ENCODE peak calls at places on chromosomes 4 and X, in five cellular contexts. F, T, H, M and X are unnamed samples.
A peak's percentile ranks its signal among the peaks of the same experiment; 100 is the strongest.

GRCh38 chr4:71304289-71304850 is 34.5 kb upstream of the SLC4A4 start:
- DNase-seq in F (no peak), T (no peak), H (no peak), M (no peak), X (no peak)

GRCh38 chrX:46912098-46912672 is at the start of gene JADE3:
- DNase-seq in F (peak; percentile 59), T (peak; percentile 54), H (peak; percentile 79), M (no peak), X (no peak)

GRCh38 chr4:112184438-112184837 is 39.2 kb downstream of the FAM241A start:
- DNase-seq in F (no peak), T (no peak), H (no peak), M (no peak), X (no peak)

GRCh38 chrX:87805829-87806490 is 288.4 kb downstream of the KLHL4 start:
- DNase-seq in F (peak; percentile 0), T (no peak), H (peak; percentile 64), M (no peak), X (no peak)

GRCh38 chr4:143360838-143361237 is 24.2 kb downstream of the GAB1 start:
- DNase-seq in F (no peak), T (no peak), H (no peak), M (no peak), X (no peak)

GRCh38 chr4:98446499-98447375 is 185.6 kb downstream of the RAP1GDS1 start:
- DNase-seq in F (peak; percentile 82), T (no peak), H (peak; percentile 59), M (no peak), X (no peak)

GRCh38 chr4:6277139-6277802 is 7.6 kb downstream of the WFS1 start:
- DNase-seq in F (no peak), T (no peak), H (no peak), M (no peak), X (no peak)

GRCh38 chrX:40207626-40208025 is 109.9 kb upstream of the BCOR start:
- DNase-seq in F (peak; percentile 45), T (no peak), H (no peak), M (no peak), X (no peak)

GRCh38 chrX:50971390-50971789 is 60.9 kb downstream of the BMP15 start:
- DNase-seq in F (peak; percentile 50), T (no peak), H (peak; percentile 0), M (no peak), X (no peak)

GRCh38 chr4:173794662-173795061 is 264.6 kb upstream of the HAND2 start:
- DNase-seq in F (peak; percentile 53), T (no peak), H (peak; percentile 67), M (peak; percentile 14), X (no peak)

GRCh38 chr4:89704651-89705395 is 132.1 kb downstream of the SNCA start:
- DNase-seq in F (no peak), T (no peak), H (no peak), M (no peak), X (no peak)

GRCh38 chr4:89703831-89704230 is 133.1 kb downstream of the SNCA start:
- DNase-seq in F (peak; percentile 59), T (no peak), H (no peak), M (no peak), X (no peak)

DNA sequence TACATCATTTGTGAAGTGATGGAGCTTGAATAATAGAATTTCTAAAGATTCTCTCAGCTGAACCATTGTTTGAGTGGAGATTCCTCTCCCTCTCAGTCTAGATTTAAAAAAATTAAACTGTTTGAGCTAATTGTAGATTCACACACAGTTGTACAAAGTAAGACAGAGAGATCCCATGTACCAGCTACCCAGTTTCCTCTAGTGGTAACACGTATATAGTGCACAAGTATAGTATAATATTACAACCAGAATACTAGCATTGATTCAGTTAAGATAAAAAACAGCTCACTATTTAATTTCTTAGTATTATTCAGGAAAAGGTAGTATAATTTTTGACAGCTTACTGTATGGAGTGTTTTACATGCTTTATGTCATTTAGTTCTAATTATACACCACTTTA is 136.2 kb downstream of the SNCA start:
- DNase-seq in F (no peak), T (no peak), H (no peak), M (no peak), X (no peak)
- TF ChIP-seq CTCF in F (no peak), T (no peak), H (no peak), M (no peak), X (no peak)

DNA sequence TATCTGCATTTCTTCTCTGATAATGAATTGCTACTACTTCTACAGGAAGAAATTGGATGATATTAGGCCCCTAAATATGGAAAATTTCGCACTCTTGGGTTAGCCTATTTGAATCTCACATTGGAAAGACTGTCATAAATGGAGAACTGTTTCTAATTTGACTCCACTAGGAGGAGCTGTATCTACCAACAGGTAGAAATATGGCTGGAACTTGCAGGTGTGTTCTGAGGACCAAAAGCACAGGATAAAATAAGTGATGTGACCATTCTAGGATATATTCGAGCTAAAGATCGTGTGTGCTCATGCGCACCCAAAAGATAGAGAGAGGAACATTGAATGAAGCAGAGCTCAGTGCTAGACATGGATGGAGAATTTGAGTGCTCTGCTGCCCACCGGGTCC is 4.8 kb upstream of the NKAP start:
- DNase-seq in F (no peak), T (no peak), H (no peak), M (no peak), X (no peak)
- TF ChIP-seq CTCF in F (peak; percentile 7), T (peak; percentile 24), H (no peak), M (no peak), X (no peak)

GRCh38 chr4:13597604-13598003 is 29.9 kb downstream of the BOD1L1 start:
- DNase-seq in F (peak; percentile 21), T (no peak), H (no peak), M (no peak), X (no peak)

GRCh38 chr4:13601848-13602247 is 25.7 kb downstream of the BOD1L1 start:
- DNase-seq in F (no peak), T (no peak), H (no peak), M (no peak), X (no peak)

GRCh38 chr4:13601060-13601459 is 26.5 kb downstream of the BOD1L1 start:
- DNase-seq in F (no peak), T (no peak), H (no peak), M (no peak), X (no peak)

GRCh38 chr4:13597141-13597540 is 30.4 kb downstream of the BOD1L1 start:
- DNase-seq in F (no peak), T (no peak), H (no peak), M (no peak), X (no peak)

GRCh38 chr4:13599159-13599558 is 28.4 kb downstream of the BOD1L1 start:
- DNase-seq in F (no peak), T (no peak), H (no peak), M (no peak), X (no peak)
- TF ChIP-seq CTCF in F (peak; percentile 23), T (peak; percentile 45), H (peak; percentile 43), M (peak; percentile 29), X (no peak)

DNA sequence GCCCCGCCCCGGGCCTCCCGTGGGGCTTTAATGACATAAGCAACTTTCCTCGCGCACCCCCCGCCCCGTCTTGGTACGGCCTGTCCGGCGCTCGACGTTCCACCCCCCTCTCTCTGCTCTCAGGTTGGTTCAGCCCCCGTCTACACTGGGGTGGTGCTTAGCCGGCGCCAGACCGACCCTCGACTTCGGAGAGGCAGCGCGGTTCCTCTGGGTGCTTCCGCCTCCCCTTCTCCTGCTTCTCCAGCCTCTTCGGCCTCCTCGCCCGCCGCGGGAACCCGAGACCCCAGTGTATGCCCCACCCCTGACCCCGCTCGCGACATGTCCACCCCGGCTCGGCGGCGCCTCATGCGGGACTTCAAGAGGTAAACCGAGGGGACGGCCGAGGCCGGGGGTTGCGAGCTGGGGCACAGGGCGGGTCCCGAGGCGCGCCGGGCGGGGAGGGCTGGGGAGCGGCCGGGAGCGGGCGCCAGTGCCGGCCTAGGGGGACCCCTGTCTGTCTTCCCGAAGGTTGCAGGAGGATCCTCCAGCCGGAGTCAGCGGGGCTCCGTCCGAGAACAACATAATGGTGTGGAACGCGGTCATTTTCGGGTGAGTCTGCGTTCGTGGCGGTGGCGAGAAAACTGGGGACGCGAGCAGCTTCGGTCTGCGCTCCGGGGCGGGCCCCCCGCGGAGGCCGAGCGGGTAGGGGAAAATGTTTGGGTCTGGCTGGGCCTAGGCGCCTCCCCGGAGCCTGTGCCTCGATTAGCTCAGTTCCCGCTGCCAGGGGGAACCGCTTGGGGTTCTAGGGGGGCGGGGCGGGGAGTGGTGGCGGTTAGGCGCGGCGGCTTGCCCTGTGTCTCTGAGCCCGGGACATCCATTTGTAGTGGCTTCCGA is at the start of gene UBE2A:
- DNase-seq in F (peak; percentile 85), T (peak; percentile 80), H (peak; percentile 96), M (peak; percentile 50), X (peak; percentile 63)
- TF ChIP-seq CTCF in F (no peak), T (peak; percentile 34), H (peak; percentile 29), M (peak; percentile 18), X (peak; percentile 34)

GRCh38 chrX:154546354-154547244 is at the start of gene G6PD:
- DNase-seq in F (peak; percentile 36), T (peak; percentile 58), H (peak; percentile 76), M (no peak), X (no peak)
- TF ChIP-seq CTCF in F (no peak), T (no peak), H (no peak), M (no peak), X (no peak)

DNA sequence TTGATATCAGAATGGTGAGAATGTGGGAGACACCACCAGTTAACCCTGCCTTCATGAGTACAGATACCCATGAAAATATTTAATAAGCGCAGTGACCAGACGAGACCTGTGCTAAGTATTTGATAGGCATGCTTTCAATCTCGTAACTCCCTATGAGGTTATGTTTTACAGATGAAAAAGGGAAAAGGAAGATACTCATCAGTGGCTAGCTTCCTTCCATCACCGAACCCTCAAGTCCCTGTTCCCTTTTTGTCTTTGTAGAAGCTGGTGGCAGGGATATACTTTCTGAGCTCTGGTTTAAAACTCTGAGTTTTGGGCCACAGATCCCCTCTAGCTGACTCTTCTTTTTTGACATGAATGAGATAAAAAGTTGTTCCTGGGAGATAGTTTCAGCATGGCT is 26.3 kb downstream of the AFF1 start:
- DNase-seq in F (no peak), T (no peak), H (no peak), M (no peak), X (no peak)
- TF ChIP-seq CTCF in F (no peak), T (no peak), H (no peak), M (no peak), X (no peak)

DNA sequence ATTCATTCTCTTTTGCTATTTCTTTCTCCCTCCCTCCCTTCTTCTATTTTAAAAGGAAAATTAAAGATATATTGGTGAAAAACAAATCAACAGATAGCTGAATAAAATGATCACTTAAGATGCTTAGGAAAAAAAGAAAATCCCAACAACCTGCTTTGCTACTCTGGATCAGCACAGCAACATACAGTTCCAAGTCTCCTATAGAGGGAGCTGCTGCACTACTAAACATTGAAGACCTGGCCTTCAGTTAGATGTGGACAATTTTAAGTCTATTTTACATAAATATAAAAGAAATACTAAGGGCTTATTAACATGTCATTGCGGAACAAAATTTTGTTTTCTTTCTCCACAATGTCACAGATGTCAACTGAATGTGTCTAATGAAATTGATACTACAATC is 226.4 kb downstream of the MAGEB5 start:
- DNase-seq in F (peak; percentile 1), T (no peak), H (peak; percentile 2), M (no peak), X (peak; percentile 0)
- TF ChIP-seq CTCF in F (peak; percentile 12), T (peak; percentile 71), H (peak; percentile 46), M (no peak), X (peak; percentile 2)

DNA sequence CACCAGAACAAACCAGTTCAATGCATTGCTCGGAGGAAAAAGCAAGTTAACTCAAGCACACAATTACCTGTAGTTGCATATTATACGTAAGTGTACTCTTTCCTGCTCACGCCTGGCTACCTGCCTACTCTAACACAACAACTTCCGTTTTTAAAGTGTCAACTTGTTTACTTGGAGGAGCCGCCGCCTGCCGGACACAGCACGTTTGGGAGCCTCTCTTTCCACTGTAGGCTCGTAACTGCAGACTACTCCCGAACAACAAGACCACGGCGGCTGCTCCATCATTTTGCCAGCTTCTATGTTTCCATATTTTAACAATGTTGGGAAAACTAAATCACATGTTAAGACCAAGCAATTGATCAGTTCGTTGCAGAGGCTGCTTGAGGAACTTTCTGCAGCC is 882 bp downstream of the MTNR1A start:
- DNase-seq in F (peak; percentile 17), T (no peak), H (peak; percentile 32), M (no peak), X (no peak)
- TF ChIP-seq CTCF in F (no peak), T (peak; percentile 41), H (peak; percentile 34), M (peak; percentile 8), X (no peak)